ENCODE peak calls at places on chromosome 17, in eight cellular contexts. P is thyroid gland, L is breast epithelium, B is IMR-90, V is stomach, Y is right lobe of liver, G is ovary, A is GM12892. X is an unnamed sample.

GRCh38 chr17:41907633-41908539 is 10.9 kb downstream of the ACLY start:
- DNase-seq in B (peak), Y (no peak), P (no peak), V (no peak), L (no peak), G (no peak), A (no peak), X (no peak)

GRCh38 chr17:50767446-50767845 is at the start of gene ANKRD40CL:
- DNase-seq in P (no peak), L (no peak), Y (no peak), G (no peak), A (no peak), V (no peak), B (no peak), X (no peak)

GRCh38 chr17:73564856-73565255 is 79.4 kb downstream of the SDK2 start:
- DNase-seq in G (no peak), A (no peak), Y (no peak), V (no peak), B (no peak), P (no peak), L (peak), X (no peak)

GRCh38 chr17:72724375-72724774 is 368.1 kb downstream of the SLC39A11 start:
- DNase-seq in A (no peak), B (peak), P (no peak), V (no peak), Y (no peak), G (no peak), L (no peak), X (no peak)

GRCh38 chr17:62064029-62064790 is 868 bp downstream of the MED13 start:
- DNase-seq in B (peak), P (no peak), L (no peak), Y (no peak), G (no peak), A (no peak), V (no peak), X (no peak)

GRCh38 chr17:20103454-20104448 is 94.6 kb downstream of the SPECC1 start:
- DNase-seq in A (no peak), V (no peak), L (no peak), B (no peak), P (no peak), Y (no peak), G (no peak), X (no peak)

GRCh38 chr17:46823657-46824056 is 5.2 kb upstream of the WNT3 start:
- DNase-seq in G (no peak), Y (no peak), P (no peak), L (no peak), A (no peak), B (no peak), V (no peak), X (no peak)

GRCh38 chr17:40937384-40937819 is at the start of gene KRT23:
- DNase-seq in A (no peak), Y (no peak), L (peak), V (peak), G (no peak), B (no peak), P (no peak), X (no peak)

GRCh38 chr17:75009139-75009724 is 3.2 kb upstream of the MRPL58 start:
- DNase-seq in Y (no peak), G (no peak), V (no peak), L (no peak), P (no peak), B (no peak), A (no peak), X (no peak)

GRCh38 chr17:19248923-19249574 is 11.9 kb downstream of the EPN2 start:
- DNase-seq in V (no peak), L (no peak), B (peak), A (no peak), Y (no peak), P (peak), G (peak), X (no peak)

GRCh38 chr17:954431-955164 is 25.0 kb downstream of the NXN start:
- DNase-seq in G (no peak), V (no peak), P (peak), B (peak), Y (no peak), L (no peak), A (no peak), X (no peak)

GRCh38 chr17:80270104-80270503 is 9.5 kb downstream of the RNF213 start:
- DNase-seq in L (no peak), B (no peak), Y (no peak), P (no peak), G (no peak), A (no peak), V (no peak), X (no peak)

GRCh38 chr17:50908860-50909764 is 43.0 kb upstream of the TOB1 start:
- DNase-seq in B (no peak), Y (peak), V (peak), G (peak), P (peak), A (no peak), L (peak), X (no peak)

GRCh38 chr17:60333628-60334031 is 58.3 kb downstream of the USP32 start:
- DNase-seq in Y (no peak), A (no peak), G (no peak), B (peak), L (no peak), P (peak), V (no peak), X (no peak)

GRCh38 chr17:59310263-59310920 is 21.1 kb upstream of the YPEL2 start:
- DNase-seq in L (no peak), Y (no peak), V (no peak), A (no peak), G (no peak), B (no peak), P (no peak), X (no peak)

GRCh38 chr17:19752216-19753048 is 4.3 kb upstream of the ALDH3A1 start:
- DNase-seq in V (no peak), G (peak), A (no peak), L (no peak), Y (no peak), B (no peak), P (no peak), X (no peak)

GRCh38 chr17:32227910-32228309 is 37.7 kb upstream of the RHBDL3 start:
- DNase-seq in L (no peak), P (no peak), A (no peak), B (no peak), V (no peak), G (no peak), Y (no peak), X (no peak)

GRCh38 chr17:65434251-65434650 is 127.2 kb downstream of the AXIN2 start:
- DNase-seq in P (no peak), Y (no peak), V (no peak), B (no peak), G (no peak), A (no peak), L (no peak), X (no peak)

GRCh38 chr17:1593630-1593931 is 31.0 kb upstream of the PITPNA start:
- DNase-seq in B (no peak), V (no peak), Y (no peak), L (no peak), P (no peak), A (no peak), G (no peak), X (no peak)

GRCh38 chr17:47223007-47223406 is 13.9 kb downstream of the MYL4 start:
- DNase-seq in P (no peak), B (no peak), G (no peak), Y (no peak), V (no peak), L (no peak), A (no peak), X (no peak)

GRCh38 chr17:78925234-78925633 is at the start of gene TIMP2:
- DNase-seq in G (peak), P (peak), A (no peak), Y (peak), B (peak), L (peak), V (peak), X (peak)

GRCh38 chr17:557371-557770 is 157.3 kb downstream of the VPS53 start:
- DNase-seq in L (no peak), A (no peak), G (no peak), P (no peak), Y (no peak), B (peak), V (no peak), X (no peak)

GRCh38 chr17:49964539-49965521 is 4.2 kb upstream of the DLX4 start:
- DNase-seq in L (no peak), B (no peak), Y (no peak), G (no peak), P (no peak), A (no peak), V (no peak), X (no peak)

GRCh38 chr17:395179-395578 is 42.6 kb upstream of the RPH3AL start:
- DNase-seq in B (no peak), P (no peak), Y (no peak), A (no peak), G (no peak), L (no peak), V (no peak), X (no peak)

GRCh38 chr17:32992360-32993033 is 850 bp downstream of the SPACA3 start:
- DNase-seq in Y (no peak), G (no peak), L (no peak), A (no peak), B (no peak), P (peak), V (peak), X (no peak)

GRCh38 chr17:15384142-15384803 is 42.9 kb upstream of the TEKT3 start:
- DNase-seq in Y (no peak), V (no peak), B (peak), A (no peak), P (peak), L (no peak), G (peak), X (no peak)

GRCh38 chr17:45852535-45853297 is 8.0 kb downstream of the SPPL2C start:
- DNase-seq in P (peak), G (peak), V (peak), L (no peak), B (peak), A (no peak), Y (peak), X (no peak)

GRCh38 chr17:75492555-75493168 is 22.7 kb downstream of the CASKIN2 start:
- DNase-seq in P (no peak), Y (no peak), L (no peak), B (no peak), A (no peak), G (no peak), V (no peak), X (no peak)

GRCh38 chr17:78230996-78231931 is at the start of gene TMEM235:
- DNase-seq in P (no peak), Y (no peak), B (no peak), A (no peak), V (no peak), G (no peak), L (no peak), X (no peak)

GRCh38 chr17:67080804-67081203 is 36.5 kb downstream of the CACNG1 start:
- DNase-seq in P (no peak), G (no peak), Y (no peak), A (no peak), L (no peak), B (no peak), V (no peak), X (no peak)

GRCh38 chr17:37725601-37726146 is 19.2 kb downstream of the HNF1B start:
- DNase-seq in B (no peak), Y (no peak), A (no peak), G (no peak), L (no peak), V (no peak), P (no peak), X (no peak)

GRCh38 chr17:77186141-77186604 is 45.4 kb downstream of the SEC14L1 start:
- DNase-seq in L (no peak), P (peak), A (no peak), V (no peak), Y (no peak), B (no peak), G (peak), X (no peak)

GRCh38 chr17:79098282-79098867 is 23.8 kb downstream of the ENGASE start:
- DNase-seq in G (no peak), B (no peak), Y (no peak), P (no peak), A (no peak), L (no peak), V (no peak), X (no peak)

GRCh38 chr17:6641374-6641818 is 536 bp downstream of the TXNDC17 start:
- DNase-seq in B (no peak), Y (no peak), P (no peak), A (no peak), V (no peak), L (no peak), G (no peak), X (no peak)

GRCh38 chr17:75697651-75698291 is 23.5 kb upstream of the ITGB4 start:
- DNase-seq in P (no peak), A (no peak), Y (no peak), L (peak), B (no peak), V (peak), G (no peak), X (no peak)

GRCh38 chr17:45144199-45145034 is 3.9 kb upstream of the HEXIM1 start:
- DNase-seq in V (peak), G (peak), A (no peak), Y (peak), L (no peak), B (no peak), P (peak), X (no peak)

GRCh38 chr17:57944796-57945362 is 10.3 kb downstream of the CUEDC1 start:
- DNase-seq in A (no peak), B (no peak), G (no peak), L (no peak), Y (no peak), V (no peak), P (no peak), X (no peak)

GRCh38 chr17:70582777-70583176 is 413.4 kb downstream of the KCNJ2 start:
- DNase-seq in P (no peak), V (no peak), Y (no peak), B (no peak), L (no peak), A (no peak), G (no peak), X (no peak)

GRCh38 chr17:15351925-15352324 is 10.5 kb upstream of the TEKT3 start:
- DNase-seq in L (no peak), P (no peak), G (no peak), B (peak), V (no peak), Y (no peak), A (no peak), X (no peak)

GRCh38 chr17:42291136-42291535 is 2.8 kb downstream of the STAT5A start:
- DNase-seq in A (no peak), P (no peak), Y (no peak), L (no peak), V (no peak), G (peak), B (no peak), X (no peak)

DNA sequence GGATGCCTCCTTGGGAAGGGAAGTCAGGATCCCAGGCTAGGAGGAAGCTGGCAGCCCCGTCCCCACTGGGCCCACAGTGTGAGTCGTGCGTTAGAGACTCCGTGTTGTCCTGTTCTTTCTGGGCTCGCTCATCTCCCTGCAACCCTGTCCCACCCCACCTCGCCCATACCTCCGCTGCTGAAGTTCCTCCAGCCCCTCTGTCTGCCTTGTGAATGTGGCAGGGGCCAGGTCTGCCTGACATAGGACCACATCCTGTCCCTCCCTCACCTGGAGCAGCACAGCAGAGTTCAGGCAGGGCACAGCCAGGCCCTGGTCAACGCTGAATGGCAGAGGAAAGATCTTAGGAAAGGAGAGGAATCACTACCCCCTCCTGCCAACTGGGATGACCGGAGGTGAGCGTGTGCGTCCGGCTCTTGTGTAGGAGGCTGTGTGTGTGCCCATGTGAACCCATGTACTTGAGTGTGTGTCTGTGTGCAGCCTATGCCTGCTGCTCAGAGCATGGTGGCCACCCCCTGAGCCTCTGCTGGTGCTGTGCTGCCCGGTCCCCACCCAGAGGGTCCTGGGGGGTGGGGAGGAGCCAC is 12.8 kb downstream of the KCNJ18 start:
- DNase-seq in A (no peak), G (no peak), B (no peak), L (no peak), Y (no peak), P (no peak), V (no peak), X (no peak)
- TF ChIP-seq POLR2A in A (no peak), G (no peak), B (no peak), L (no peak), Y (no peak), P (no peak), V (no peak), X (no peak)

GRCh38 chr17:9032151-9032550 is 10.8 kb downstream of the NTN1 start:
- DNase-seq in G (no peak), Y (no peak), A (no peak), L (no peak), B (no peak), P (no peak), V (no peak), X (no peak)

GRCh38 chr17:9028632-9029570 is 7.6 kb downstream of the NTN1 start:
- DNase-seq in V (no peak), B (no peak), A (no peak), Y (no peak), L (no peak), G (no peak), P (no peak), X (no peak)

GRCh38 chr17:9036336-9036735 is 15.0 kb downstream of the NTN1 start:
- DNase-seq in A (no peak), Y (no peak), P (no peak), L (no peak), G (no peak), B (no peak), V (no peak), X (no peak)

GRCh38 chr17:9035249-9035648 is 13.9 kb downstream of the NTN1 start:
- DNase-seq in Y (no peak), A (no peak), V (no peak), L (no peak), P (no peak), B (no peak), G (no peak), X (no peak)

GRCh38 chr17:9032583-9032982 is 11.3 kb downstream of the NTN1 start:
- DNase-seq in P (no peak), Y (no peak), A (no peak), L (no peak), V (no peak), B (no peak), G (no peak), X (no peak)
- TF ChIP-seq POLR2A in P (no peak), Y (no peak), A (no peak), L (no peak), V (no peak), B (no peak), G (no peak), X (no peak)

GRCh38 chr17:81558115-81558468 is 5.9 kb upstream of the FAAP100 start:
- DNase-seq in B (no peak), L (no peak), V (no peak), Y (no peak), G (no peak), A (no peak), P (no peak), X (no peak)

GRCh38 chr17:81556863-81557262 is 4.7 kb upstream of the FAAP100 start:
- DNase-seq in G (no peak), B (no peak), A (no peak), P (no peak), L (no peak), V (no peak), Y (no peak), X (no peak)

GRCh38 chr17:81556175-81556691 is 4.1 kb upstream of the FAAP100 start:
- DNase-seq in G (no peak), L (no peak), V (no peak), P (peak), A (no peak), B (peak), Y (no peak), X (no peak)

GRCh38 chr17:81558941-81559806 is 7.0 kb upstream of the FAAP100 start:
- DNase-seq in Y (no peak), G (no peak), V (no peak), A (no peak), P (no peak), L (no peak), B (no peak), X (no peak)

DNA sequence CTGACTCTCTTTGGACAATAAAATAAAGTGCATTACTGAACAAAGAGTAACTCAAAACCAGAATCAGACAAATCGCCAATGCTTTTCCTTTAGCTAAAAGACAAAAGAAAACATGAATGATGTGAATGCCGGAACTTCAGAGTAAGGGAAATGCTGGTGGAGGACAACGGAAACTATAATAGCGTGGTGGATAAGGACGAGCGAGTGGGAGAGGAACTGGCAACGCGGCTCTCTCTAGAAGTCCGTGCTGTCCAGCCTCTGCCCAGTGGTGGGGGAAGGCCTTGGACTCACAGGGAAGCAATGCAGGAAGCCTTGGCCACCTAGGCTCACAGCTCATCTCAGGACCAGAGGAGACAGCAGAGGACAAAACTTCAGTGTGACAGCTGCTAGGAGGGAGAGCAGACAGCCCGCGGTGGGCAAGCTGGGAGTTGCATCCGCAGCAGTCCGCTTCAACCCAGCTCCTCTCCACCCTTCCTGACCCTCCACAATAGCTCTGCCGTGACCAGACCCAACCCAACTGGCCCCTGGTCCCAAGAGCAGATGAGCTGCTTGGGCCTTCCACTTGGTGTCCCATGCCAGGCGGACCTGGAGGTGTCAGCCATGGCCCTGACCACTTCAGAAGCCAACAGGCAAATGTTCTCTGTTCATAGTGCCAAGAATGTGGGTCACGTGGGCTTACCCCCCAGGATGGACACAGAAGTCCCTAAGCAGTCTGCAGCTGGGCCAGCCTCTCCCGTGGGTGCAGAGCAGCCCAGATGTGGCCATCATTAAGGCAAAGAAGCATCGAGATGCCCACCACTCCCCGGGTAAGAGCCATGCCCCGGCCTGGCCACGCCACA is 5.3 kb upstream of the FAAP100 start:
- DNase-seq in G (no peak), P (peak), V (no peak), B (no peak), Y (no peak), A (no peak), L (no peak), X (no peak)
- TF ChIP-seq POLR2A in G (no peak), P (no peak), V (no peak), B (no peak), Y (no peak), A (no peak), L (no peak), X (no peak)

DNA sequence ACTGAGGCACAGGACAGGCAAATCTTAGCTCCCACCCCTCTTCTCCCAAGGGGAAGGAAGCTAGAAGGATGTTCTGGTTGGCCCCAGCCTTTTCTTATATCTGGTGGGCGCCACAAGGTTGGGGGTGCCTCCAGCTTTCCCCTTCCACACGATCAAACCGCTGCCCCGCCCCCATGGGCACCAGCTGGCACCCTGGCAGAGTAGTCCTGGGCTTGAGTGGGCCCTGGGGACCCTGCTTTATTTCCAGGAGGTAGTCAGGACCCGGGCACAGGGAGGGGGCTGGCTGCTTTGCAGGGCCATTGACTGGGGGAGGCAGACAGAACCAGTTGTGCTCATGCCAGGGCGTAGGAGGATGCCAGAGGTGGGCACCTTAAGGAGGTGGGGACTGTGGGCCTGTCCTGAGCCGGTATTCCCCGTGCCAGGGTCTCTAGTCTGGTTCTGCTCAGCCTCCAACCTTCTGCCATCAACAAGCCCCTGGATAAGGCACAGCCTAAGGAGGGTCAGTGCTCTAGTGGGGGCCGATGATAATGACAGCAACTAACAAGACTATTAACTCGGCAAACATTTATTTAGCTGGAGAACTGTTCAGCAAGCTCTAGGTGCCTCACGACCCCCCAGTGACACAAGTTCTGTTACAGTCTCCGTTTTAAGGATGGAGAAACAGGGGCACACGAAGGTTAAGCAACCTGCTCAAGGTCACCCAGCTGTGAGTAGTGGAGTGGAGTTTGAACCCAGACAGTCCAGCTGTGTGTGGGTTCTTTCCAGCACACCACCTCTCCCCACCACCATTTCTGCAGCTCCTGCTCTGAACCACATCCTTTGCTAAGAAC is 7.6 kb upstream of the PPP1R1B start:
- DNase-seq in P (no peak), B (no peak), A (no peak), L (no peak), G (no peak), Y (no peak), V (no peak), X (no peak)
- TF ChIP-seq POLR2A in P (no peak), B (no peak), A (no peak), L (no peak), G (no peak), Y (no peak), V (no peak), X (no peak)

X was measured in GM12891.